ENCODE peak calls at places on chromosomes 6 and 20, in four cellular contexts. Z is Peyer's patch, D is heart left ventricle, R is sigmoid colon. L is an unnamed sample. For H3K4me1, the result is how much of the 10 kb centered on the place peaks cover.

GRCh38 chr20:34834459-34834893 is 9.0 kb upstream of the NCOA6 start:
- DNase-seq in Z (no peak), D (no peak), R (no peak), L (no peak)

GRCh38 chr20:53623454-53624206 is 30.0 kb upstream of the ZNF217 start:
- DNase-seq in Z (peak), D (peak), R (peak), L (peak)

GRCh38 chr6:87393026-87393622 is 14.6 kb upstream of the CFAP206 start:
- DNase-seq in Z (no peak), D (no peak), R (no peak), L (no peak)

GRCh38 chr20:63664861-63665594 is 6.9 kb downstream of the RTEL1 start:
- DNase-seq in Z (no peak), D (no peak), R (no peak), L (no peak)

GRCh38 chr20:19073584-19074198 is 138.8 kb upstream of the SLC24A3 start:
- DNase-seq in Z (no peak), D (no peak), R (no peak), L (no peak)

GRCh38 chr6:42720739-42721138 is 1.7 kb downstream of the PRPH2 start:
- DNase-seq in Z (no peak), D (no peak), R (no peak), L (no peak)

GRCh38 chr6:71375676-71376075 is 87.1 kb downstream of the OGFRL1 start:
- DNase-seq in Z (no peak), D (no peak), R (no peak), L (no peak)

GRCh38 chr20:41499064-41499463 is 119.1 kb downstream of the CHD6 start:
- DNase-seq in Z (no peak), D (no peak), R (no peak), L (no peak)

GRCh38 chr6:154433477-154434241 is 76.8 kb downstream of the CNKSR3 start:
- DNase-seq in Z (no peak), D (no peak), R (no peak), L (no peak)

GRCh38 chr6:170072246-170072645 is 218.6 kb downstream of the DLL1 start:
- DNase-seq in Z (no peak), D (no peak), R (no peak), L (no peak)

GRCh38 chr6:142902636-142903053 is 42.3 kb downstream of the HIVEP2 start:
- DNase-seq in Z (no peak), D (peak), R (peak), L (peak)

GRCh38 chr6:138250513-138251247 is 32.4 kb upstream of the PBOV1 start:
- DNase-seq in Z (no peak), D (peak), R (no peak), L (no peak)

GRCh38 chr6:18118330-18118729 is 4.1 kb downstream of the NHLRC1 start:
- DNase-seq in Z (no peak), D (no peak), R (no peak), L (no peak)

GRCh38 chr20:57167292-57167655 is 99.2 kb downstream of the BMP7 start:
- DNase-seq in Z (peak), D (no peak), R (no peak), L (no peak)

GRCh38 chr6:41073203-41073967 is 611 bp downstream of the NFYA start:
- DNase-seq in Z (peak), D (peak), R (peak), L (peak)

GRCh38 chr6:53910834-53911233 is 116.0 kb downstream of the LRRC1 start:
- DNase-seq in Z (no peak), D (no peak), R (no peak), L (no peak)

GRCh38 chr6:43171284-43172126 is 436 bp downstream of the SRF start:
- DNase-seq in Z (no peak), D (no peak), R (no peak), L (peak)

GRCh38 chr20:61954276-61955021 is 111.2 kb downstream of the TAF4 start:
- DNase-seq in Z (peak), D (peak), R (peak), L (no peak)

GRCh38 chr20:6654490-6655247 is 112.8 kb upstream of the BMP2 start:
- DNase-seq in Z (no peak), D (no peak), R (no peak), L (no peak)

GRCh38 chr6:129852257-129852858 is 8.8 kb downstream of the TMEM244 start:
- DNase-seq in Z (no peak), D (no peak), R (no peak), L (no peak)

GRCh38 chr6:90401933-90402830 is 105.5 kb upstream of the BACH2 start:
- DNase-seq in Z (no peak), D (no peak), R (no peak), L (no peak)

GRCh38 chr20:47464380-47465101 is 37.1 kb upstream of the NCOA3 start:
- DNase-seq in Z (no peak), D (peak), R (peak), L (peak)

GRCh38 chr6:38974389-38975133 is 74.0 kb upstream of the GLP1R start:
- DNase-seq in Z (no peak), D (no peak), R (no peak), L (no peak)
- H3K4me1 ChIP-seq in Z (under half), D (under half), R (under half), L (under half)

DNA sequence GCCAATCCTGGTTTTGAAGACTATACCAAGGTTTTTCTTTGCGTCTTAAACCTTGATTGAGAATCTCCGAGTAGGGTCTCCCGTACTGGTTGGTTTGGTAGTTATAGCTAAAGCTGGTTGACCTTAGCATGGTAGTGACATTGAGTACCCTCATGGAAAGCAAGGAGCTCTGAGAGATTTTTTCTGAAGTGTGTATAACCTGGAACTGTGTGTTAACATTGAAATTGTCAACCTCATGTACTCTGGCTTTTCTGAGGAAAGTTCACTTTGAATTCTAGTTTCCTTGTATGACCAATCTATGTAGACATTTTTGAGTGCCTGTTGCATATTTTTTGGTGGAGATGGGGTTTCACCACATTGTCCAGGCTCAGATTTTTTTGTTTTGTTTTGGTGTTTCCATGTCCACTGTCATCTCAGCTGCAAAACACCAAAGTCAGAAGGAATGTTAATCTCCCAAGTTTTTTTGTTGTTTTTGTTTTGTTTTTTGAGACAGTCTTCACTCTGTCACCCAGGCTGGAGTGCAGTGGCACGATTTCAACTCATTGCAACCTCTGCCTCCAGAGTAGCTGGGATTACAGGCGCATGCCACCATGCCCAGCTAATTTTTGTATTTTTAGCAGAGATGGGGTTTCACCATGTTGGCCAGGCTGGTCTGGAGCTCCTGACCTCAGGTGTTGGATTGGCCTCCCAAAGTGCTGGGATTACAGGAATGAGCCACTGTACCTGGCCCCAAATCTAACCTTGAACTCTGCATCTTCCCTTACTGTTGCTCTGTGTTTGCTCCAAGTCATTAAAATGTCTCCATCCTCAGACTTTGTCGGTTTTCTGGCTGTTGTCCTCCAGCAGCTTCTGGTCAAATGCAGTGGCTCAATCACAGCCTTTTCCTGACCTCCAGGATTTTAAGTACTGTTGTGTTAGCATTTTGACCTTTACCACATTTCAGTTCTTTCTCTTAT is 4.3 kb downstream of the RPS12 start:
- DNase-seq in Z (no peak), D (no peak), R (no peak), L (no peak)
- TF ChIP-seq POLR2A in Z (no peak), D (no peak), R (no peak), L (no peak)

GRCh38 chr20:22684072-22684762 is 99.8 kb upstream of the FOXA2 start:
- DNase-seq in Z (peak), D (peak), R (no peak), L (peak)
- H3K4me1 ChIP-seq in Z (under half), D (under half), R (under half), L (under half)

DNA sequence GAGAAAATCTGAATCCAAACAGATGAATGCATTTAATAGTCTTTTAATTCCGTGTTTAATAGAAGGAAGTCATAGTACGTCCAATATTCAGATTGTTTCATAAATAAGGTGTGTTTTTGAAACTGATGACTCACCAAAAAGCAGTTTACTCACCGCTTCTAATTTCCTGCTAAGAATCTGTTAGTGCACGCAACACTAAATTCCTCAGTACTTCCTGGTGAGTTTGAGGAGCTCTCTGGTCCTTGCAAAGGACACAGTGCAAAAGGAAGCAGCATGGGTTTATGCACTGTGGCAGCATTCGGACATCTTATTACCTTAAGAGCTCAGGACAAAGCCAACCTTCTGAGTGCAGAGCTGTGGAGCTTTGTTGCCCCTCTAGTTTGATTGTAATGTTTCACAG is 2.3 kb upstream of the ADGRF1 start:
- DNase-seq in Z (no peak), D (no peak), R (no peak), L (peak)
- TF ChIP-seq POLR2A in Z (no peak), D (no peak), R (no peak), L (no peak)

GRCh38 chr6:14273196-14273595 is 155.6 kb downstream of the CD83 start:
- DNase-seq in Z (no peak), D (no peak), R (no peak), L (no peak)
- H3K4me1 ChIP-seq in Z (under half), D (under half), R (under half), L (under half)